ENCODE peak calls at places on chromosome X, in nine cellular contexts. P, W, E, M, N, S, F, H and R are unnamed samples.
A peak's percentile ranks its signal among the peaks of the same experiment; 100 is the strongest.

GRCh38 chrX:7318661-7319060 is 170.7 kb upstream of the PUDP start:
- DNase-seq in M (no peak), H (peak; percentile 34), S (no peak), W (no peak), P (peak; percentile 1), F (no peak), E (no peak), N (no peak), R (no peak)

GRCh38 chrX:47384502-47384901 is 14.1 kb downstream of the ZNF157 start:
- DNase-seq in E (no peak), F (peak; percentile 74), W (peak; percentile 40), N (peak; percentile 54), P (peak; percentile 46), M (peak; percentile 12), H (peak; percentile 84), S (peak; percentile 8), R (no peak)

GRCh38 chrX:119495734-119496520 is 27.7 kb downstream of the SLC25A5 start:
- DNase-seq in N (no peak), P (no peak), H (no peak), W (no peak), S (no peak), E (no peak), M (no peak), F (no peak), R (peak; percentile 13)

GRCh38 chrX:108036298-108036973 is 8.4 kb upstream of the VSIG1 start:
- DNase-seq in P (no peak), H (peak; percentile 14), F (no peak), S (peak; percentile 80), E (no peak), M (no peak), W (no peak), N (no peak), R (no peak)

GRCh38 chrX:98371994-98372393 is 1488.3 kb downstream of the RPA4 start:
- DNase-seq in F (no peak), N (no peak), E (no peak), S (no peak), M (no peak), W (no peak), H (no peak), P (no peak), R (no peak)

GRCh38 chrX:9530848-9531274 is 66.0 kb downstream of the TBL1X start:
- DNase-seq in F (peak; percentile 75), M (peak; percentile 31), N (peak; percentile 16), E (no peak), H (peak; percentile 85), P (peak; percentile 92), W (peak; percentile 2), S (peak; percentile 82), R (no peak)

GRCh38 chrX:132004728-132005127 is 18.4 kb upstream of the STK26 start:
- DNase-seq in E (no peak), H (no peak), W (no peak), S (no peak), N (no peak), P (no peak), F (no peak), M (no peak), R (no peak)

GRCh38 chrX:69236641-69237040 is 71.4 kb upstream of the PJA1 start:
- DNase-seq in M (no peak), H (no peak), F (no peak), W (no peak), P (no peak), E (no peak), S (no peak), N (no peak), R (no peak)

GRCh38 chrX:130676861-130677260 is 226.1 kb downstream of the ENOX2 start:
- DNase-seq in N (no peak), E (no peak), H (peak; percentile 52), S (no peak), P (no peak), W (no peak), M (no peak), F (no peak), R (no peak)

GRCh38 chrX:40866878-40867277 is 131.5 kb upstream of the MED14 start:
- DNase-seq in W (no peak), S (peak; percentile 69), M (no peak), E (no peak), N (no peak), H (no peak), P (peak; percentile 71), F (no peak), R (no peak)

GRCh38 chrX:52082578-52082977 is 13.6 kb upstream of the MAGED4B start:
- DNase-seq in N (no peak), S (peak; percentile 53), P (peak; percentile 37), F (no peak), W (no peak), M (no peak), E (no peak), H (no peak), R (no peak)

GRCh38 chrX:17412692-17413091 is 37.7 kb downstream of the NHS start:
- DNase-seq in N (no peak), W (no peak), S (peak; percentile 89), M (no peak), P (peak; percentile 81), H (peak; percentile 9), E (no peak), F (no peak), R (no peak)

GRCh38 chrX:48958635-48959094 is 1.3 kb upstream of the OTUD5 start:
- DNase-seq in H (peak; percentile 48), F (no peak), W (no peak), P (peak; percentile 71), N (no peak), S (peak; percentile 42), M (peak; percentile 9), E (no peak), R (peak; percentile 5)

GRCh38 chrX:97616883-97617510 is 733.3 kb downstream of the RPA4 start:
- DNase-seq in E (no peak), H (no peak), S (peak; percentile 58), P (peak; percentile 40), W (no peak), N (no peak), F (no peak), M (no peak), R (no peak)

GRCh38 chrX:12080265-12080664 is 58.0 kb upstream of the FRMPD4 start:
- DNase-seq in S (peak; percentile 6), N (no peak), P (peak; percentile 53), F (no peak), E (no peak), W (no peak), H (peak; percentile 82), M (no peak), R (no peak)

GRCh38 chrX:155027509-155028066 is 944 bp downstream of the FUNDC2 start:
- DNase-seq in E (no peak), F (no peak), M (no peak), H (peak; percentile 65), S (peak; percentile 71), N (peak; percentile 4), W (no peak), P (peak; percentile 76), R (peak; percentile 46)

GRCh38 chrX:136464589-136464988 is 23.2 kb upstream of the BRS3 start:
- DNase-seq in S (no peak), M (no peak), F (no peak), N (no peak), P (no peak), W (no peak), E (no peak), H (no peak), R (no peak)

GRCh38 chrX:112636288-112636687 is 43.5 kb downstream of the LHFPL1 start:
- DNase-seq in W (no peak), M (no peak), F (no peak), N (no peak), E (no peak), S (peak; percentile 48), P (peak; percentile 55), H (no peak), R (no peak)

GRCh38 chrX:54043696-54044125 is 562 bp downstream of the PHF8 start:
- DNase-seq in W (peak; percentile 6), N (no peak), H (peak; percentile 77), F (peak; percentile 64), S (peak; percentile 3), E (no peak), P (peak; percentile 25), M (no peak), R (peak; percentile 8)

GRCh38 chrX:69192603-69193002 is 27.4 kb upstream of the PJA1 start:
- DNase-seq in W (no peak), M (no peak), N (no peak), E (no peak), F (no peak), P (no peak), S (no peak), H (no peak), R (no peak)

GRCh38 chrX:120653000-120653399 is 23.1 kb upstream of the C1GALT1C1 start:
- DNase-seq in P (peak; percentile 45), N (no peak), M (no peak), W (no peak), F (no peak), H (peak; percentile 85), S (no peak), E (no peak), R (no peak)

GRCh38 chrX:78658851-78659744 is at the start of gene RTL3:
- DNase-seq in P (peak; percentile 90), M (no peak), F (no peak), E (peak; percentile 0), H (no peak), W (no peak), S (peak; percentile 93), N (no peak), R (no peak)

GRCh38 chrX:47218920-47219815 is 687 bp downstream of the CDK16 start:
- DNase-seq in E (no peak), P (no peak), W (peak; percentile 18), S (no peak), N (no peak), M (no peak), F (peak; percentile 77), H (peak; percentile 50), R (no peak)

GRCh38 chrX:29090811-29091210 is 503.6 kb downstream of the IL1RAPL1 start:
- DNase-seq in W (no peak), P (peak; percentile 0), S (peak; percentile 4), F (no peak), E (no peak), M (peak; percentile 0), N (peak; percentile 48), H (peak; percentile 47), R (no peak)

GRCh38 chrX:108224727-108225455 is 133.3 kb downstream of the ATG4A start:
- DNase-seq in S (peak; percentile 47), M (no peak), W (no peak), F (no peak), H (peak; percentile 95), N (peak; percentile 6), P (peak; percentile 3), E (no peak), R (no peak)

GRCh38 chrX:109902665-109903064 is 100.2 kb upstream of the TMEM164 start:
- DNase-seq in P (peak; percentile 19), H (no peak), E (no peak), S (peak; percentile 50), W (no peak), F (no peak), M (no peak), N (no peak), R (no peak)